ENCODE peak calls at places on chromosome 15, in nine cellular contexts. Q is IMR-90, J is tibial artery, B is bronchial epithelial cell, O is left ventricle myocardium inferior, C is uterus, P is brain microvascular endothelial cell, W is cardiac muscle cell, M is tibial nerve. S is an unnamed sample.

GRCh38 chr15:68829068-68829467 is 8.4 kb upstream of the ANP32A start:
- DNase-seq in B (peak; percentile 30), O (no peak), C (no peak), W (no peak), Q (no peak), P (peak; percentile 13), J (no peak), M (no peak), S (no peak)

GRCh38 chr15:47794266-47794914 is 77.1 kb downstream of the SEMA6D start:
- DNase-seq in W (no peak), Q (no peak), J (no peak), P (peak; percentile 6), C (no peak), M (no peak), O (no peak), B (peak; percentile 50), S (no peak)

GRCh38 chr15:31494786-31495185 is 168.2 kb downstream of the KLF13 start:
- DNase-seq in J (no peak), W (no peak), C (no peak), M (no peak), O (no peak), Q (no peak), B (no peak), P (no peak), S (no peak)

GRCh38 chr15:89761009-89761831 is 10.2 kb upstream of the MESP1 start:
- DNase-seq in C (no peak), W (no peak), M (no peak), J (no peak), B (no peak), O (no peak), Q (no peak), P (no peak), S (no peak)

GRCh38 chr15:85329561-85330421 is 50.6 kb upstream of the AKAP13 start:
- DNase-seq in B (no peak), C (no peak), J (peak; percentile 31), P (peak; percentile 68), W (peak; percentile 51), M (peak; percentile 21), O (peak; percentile 47), Q (peak; percentile 78), S (no peak)

GRCh38 chr15:101169457-101170071 is 82.3 kb downstream of the CHSY1 start:
- DNase-seq in W (peak; percentile 28), J (no peak), Q (peak; percentile 69), B (no peak), C (no peak), O (no peak), P (no peak), M (no peak), S (peak; percentile 67)

GRCh38 chr15:85403745-85404144 is 23.3 kb downstream of the AKAP13 start:
- DNase-seq in W (peak; percentile 69), O (no peak), J (peak; percentile 59), P (no peak), Q (peak; percentile 59), C (no peak), M (peak; percentile 77), B (peak; percentile 39), S (no peak)

GRCh38 chr15:72106068-72106467 is 11.9 kb downstream of the MYO9A start:
- DNase-seq in W (no peak), C (no peak), B (no peak), O (no peak), P (no peak), M (no peak), Q (no peak), J (no peak), S (no peak)

GRCh38 chr15:74173545-74174215 is at the start of gene ISLR:
- DNase-seq in M (peak; percentile 75), P (no peak), C (peak; percentile 84), O (peak; percentile 46), W (peak; percentile 91), B (no peak), Q (peak; percentile 8), J (peak; percentile 70), S (peak; percentile 64)

GRCh38 chr15:41778503-41778902 is 4.2 kb downstream of the MAPKBP1 start:
- DNase-seq in O (no peak), J (no peak), M (no peak), Q (peak; percentile 43), W (peak; percentile 39), C (no peak), P (no peak), B (peak; percentile 37), S (no peak)

GRCh38 chr15:35127717-35128116 is 42.6 kb upstream of the NANOGP8 start:
- DNase-seq in P (no peak), W (no peak), C (no peak), M (no peak), Q (no peak), J (no peak), B (no peak), O (no peak), S (no peak)

GRCh38 chr15:27601239-27601942 is 497.7 kb downstream of the OCA2 start:
- DNase-seq in O (no peak), W (no peak), Q (no peak), P (no peak), B (peak; percentile 60), J (no peak), C (no peak), M (no peak), S (no peak)

GRCh38 chr15:89389841-89390603 is 55.4 kb upstream of the POLG start:
- DNase-seq in O (no peak), C (no peak), M (no peak), P (no peak), W (no peak), B (no peak), Q (no peak), J (no peak), S (no peak)

GRCh38 chr15:89740137-89740536 is 10.9 kb downstream of the MESP1 start:
- DNase-seq in P (peak; percentile 49), W (peak; percentile 83), J (no peak), Q (peak; percentile 71), M (peak; percentile 75), B (peak; percentile 71), C (peak; percentile 64), O (no peak), S (no peak)

GRCh38 chr15:50166216-50166615 is 15.8 kb upstream of the SLC27A2 start:
- DNase-seq in B (peak; percentile 89), O (no peak), M (no peak), J (no peak), Q (peak; percentile 87), W (peak; percentile 77), C (no peak), P (peak; percentile 27), S (no peak)

GRCh38 chr15:81015595-81016252 is 15.0 kb downstream of the TLNRD1 start:
- DNase-seq in P (no peak), W (no peak), B (no peak), M (no peak), O (no peak), J (no peak), C (no peak), Q (no peak), S (no peak)
- H3K4me3 ChIP-seq in P (no peak overlapping the region), W (no peak overlapping the region), B (no peak overlapping the region), M (no peak overlapping the region), O (no peak overlapping the region), J (no peak overlapping the region), C (no peak overlapping the region), Q (no peak overlapping the region), S (no peak overlapping the region)

GRCh38 chr15:70074380-70074779 is 23.3 kb downstream of the TLE3 start:
- DNase-seq in O (no peak), P (no peak), M (no peak), W (no peak), J (no peak), B (no peak), C (no peak), Q (no peak), S (no peak)

GRCh38 chr15:70081612-70082011 is 16.1 kb downstream of the TLE3 start:
- DNase-seq in W (no peak), P (no peak), C (no peak), M (no peak), Q (no peak), J (no peak), O (no peak), B (no peak), S (no peak)

GRCh38 chr15:70079831-70080230 is 17.9 kb downstream of the TLE3 start:
- DNase-seq in Q (no peak), W (no peak), J (no peak), B (no peak), C (no peak), O (no peak), P (no peak), M (no peak), S (no peak)

GRCh38 chr15:70078578-70079417 is 18.9 kb downstream of the TLE3 start:
- DNase-seq in Q (no peak), J (no peak), C (no peak), M (no peak), O (no peak), W (no peak), P (no peak), B (no peak), S (no peak)

DNA sequence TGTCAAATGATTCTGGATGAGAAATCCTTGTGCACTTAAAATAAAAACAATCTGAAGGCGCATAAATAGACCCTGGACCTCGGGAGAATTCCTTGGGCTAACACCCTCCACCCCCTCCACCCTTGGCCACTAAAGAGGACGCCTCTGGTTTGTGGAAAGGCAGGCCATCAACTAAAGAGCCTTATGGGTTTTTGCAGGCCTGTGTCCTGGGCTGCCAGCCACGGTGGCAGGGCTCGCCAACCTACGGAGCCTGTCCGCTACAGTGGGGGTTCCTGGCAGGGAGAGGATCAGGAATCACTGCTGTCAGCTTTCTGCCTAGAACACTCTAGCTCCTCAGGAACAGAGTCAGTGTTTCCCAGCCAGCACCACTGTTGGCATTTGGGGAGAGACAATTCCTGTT is 20.3 kb downstream of the TLE3 start:
- DNase-seq in C (no peak), P (no peak), O (peak; percentile 40), Q (no peak), B (no peak), M (no peak), J (no peak), W (no peak), S (no peak)
- H3K36me3 ChIP-seq in C (no peaks in the 10 kb centered on the region), P (peaks cover 65% of the 10 kb centered on the region), O (peaks cover 51% of the 10 kb centered on the region), Q (peaks cover 57% of the 10 kb centered on the region), B (peaks cover 17% of the 10 kb centered on the region), M (peaks cover 2% of the 10 kb centered on the region), J (peaks cover 61% of the 10 kb centered on the region), W (peaks cover 16% of the 10 kb centered on the region), S (peaks cover 72% of the 10 kb centered on the region)

GRCh38 chr15:57600197-57600596 is 8.5 kb downstream of the MYZAP start:
- DNase-seq in P (no peak), M (no peak), Q (no peak), J (no peak), W (no peak), C (no peak), O (no peak), B (no peak), S (no peak)
- TF ChIP-seq CTCF in P (no peak), M (no peak), Q (no peak), J (no peak), W (no peak), C (no peak), O (no peak), B (no peak), S (no peak)

GRCh38 chr15:59369597-59369996 is 3.1 kb downstream of the MYO1E start:
- DNase-seq in M (no peak), P (no peak), O (no peak), Q (no peak), J (no peak), C (no peak), B (peak; percentile 76), W (no peak), S (no peak)
- H3K4me3 ChIP-seq in M (no peak overlapping the region), P (no peak overlapping the region), O (no peak overlapping the region), Q (no peak overlapping the region), J (no peak overlapping the region), C (no peak overlapping the region), B (no peak overlapping the region), W (no peak overlapping the region), S (no peak overlapping the region)

GRCh38 chr15:66261056-66261455 is 7.5 kb upstream of the MEGF11 start:
- DNase-seq in C (no peak), P (no peak), M (no peak), W (peak; percentile 57), Q (no peak), O (no peak), J (no peak), B (no peak), S (no peak)
- H3K36me3 ChIP-seq in C (no peaks in the 10 kb centered on the region), P (no peaks in the 10 kb centered on the region), M (no peaks in the 10 kb centered on the region), W (no peaks in the 10 kb centered on the region), Q (no peaks in the 10 kb centered on the region), O (no peaks in the 10 kb centered on the region), J (no peaks in the 10 kb centered on the region), B (no peaks in the 10 kb centered on the region), S (no peaks in the 10 kb centered on the region)

S was measured in RWPE2.